ENCODE peak calls at places on chromosomes 16 and 17, in five cellular contexts. C is stimulated activated CD4-positive, alpha-beta T cell treated with anti-CD3 and anti-CD28 coated beads, Interleukin-2, amount 100 ng/mL, for 24 hours; P is lower leg skin; O is AG08395; V is lung microvascular endothelial cell. Z is an unnamed sample.

GRCh38 chr16:66434619-66435430 is 7.7 kb downstream of the BEAN1 start:
- DNase-seq in V (peak), P (no peak), C (no peak), O (no peak), Z (no peak)

GRCh38 chr17:73820686-73821448 is 176.6 kb upstream of the SDK2 start:
- DNase-seq in C (no peak), V (no peak), P (no peak), O (peak), Z (peak)

GRCh38 chr17:31197991-31198390 is 99.0 kb downstream of the OMG start:
- DNase-seq in C (no peak), P (no peak), V (no peak), O (no peak), Z (no peak)

GRCh38 chr16:88665148-88665547 is 2.3 kb upstream of the MVD start:
- DNase-seq in V (peak), P (no peak), C (no peak), O (no peak), Z (no peak)

GRCh38 chr16:10368984-10369551 is 16.8 kb upstream of the ATF7IP2 start:
- DNase-seq in P (no peak), V (peak), C (no peak), O (no peak), Z (no peak)

GRCh38 chr17:29190039-29190438 is 9.8 kb upstream of the MYO18A start:
- DNase-seq in O (no peak), P (no peak), C (no peak), V (no peak), Z (peak)

GRCh38 chr17:11871773-11872172 is 125.5 kb downstream of the ZNF18 start:
- DNase-seq in C (no peak), P (no peak), V (no peak), O (no peak), Z (no peak)

GRCh38 chr17:14337596-14338079 is 36.8 kb downstream of the HS3ST3B1 start:
- DNase-seq in O (no peak), P (no peak), V (no peak), C (peak), Z (no peak)

GRCh38 chr17:36934144-36934758 is 3.0 kb upstream of the LHX1 start:
- DNase-seq in P (no peak), C (no peak), O (no peak), V (no peak), Z (no peak)

GRCh38 chr16:24668481-24669001 is 60.9 kb upstream of the TNRC6A start:
- DNase-seq in P (peak), O (peak), C (peak), V (peak), Z (no peak)

GRCh38 chr16:61791465-61791864 is 244.8 kb downstream of the CDH8 start:
- DNase-seq in C (no peak), V (no peak), O (peak), P (no peak), Z (no peak)

GRCh38 chr16:57639172-57639571 is 10.7 kb downstream of the ADGRG1 start:
- DNase-seq in C (no peak), V (peak), O (peak), P (no peak), Z (peak)

GRCh38 chr17:8556074-8556473 is 74.5 kb downstream of the MYH10 start:
- DNase-seq in V (no peak), O (no peak), P (no peak), C (no peak), Z (no peak)

GRCh38 chr17:79137791-79138190 is 63.2 kb downstream of the ENGASE start:
- DNase-seq in C (no peak), V (no peak), O (no peak), P (no peak), Z (peak)

GRCh38 chr16:29745126-29745852 is 501 bp downstream of the C16orf54 start:
- DNase-seq in P (no peak), C (peak), V (no peak), O (no peak), Z (no peak)

GRCh38 chr17:72502940-72503341 is 382.1 kb downstream of the SOX9 start:
- DNase-seq in C (no peak), V (no peak), P (no peak), O (peak), Z (no peak)

GRCh38 chr17:38336838-38337237 is 6.9 kb downstream of the GPR179 start:
- DNase-seq in P (no peak), O (no peak), C (no peak), V (no peak), Z (no peak)

GRCh38 chr17:74677558-74678466 is 34.9 kb downstream of the CD300LF start:
- DNase-seq in P (no peak), O (peak), C (no peak), V (no peak), Z (peak)

GRCh38 chr17:38879878-38880727 is 10.2 kb downstream of the LASP1 start:
- DNase-seq in P (no peak), C (no peak), V (peak), O (peak), Z (peak)

GRCh38 chr17:57463103-57463885 is 207.0 kb downstream of the MSI2 start:
- DNase-seq in P (no peak), O (peak), V (no peak), C (peak), Z (no peak)

GRCh38 chr16:55624696-55625095 is 31.1 kb upstream of the SLC6A2 start:
- DNase-seq in C (no peak), O (no peak), P (no peak), V (no peak), Z (no peak)

GRCh38 chr17:70086468-70086867 is 11.4 kb downstream of the KCNJ16 start:
- DNase-seq in P (no peak), O (no peak), C (no peak), V (no peak), Z (no peak)

GRCh38 chr17:79923974-79924638 is 84.9 kb upstream of the CBX4 start:
- DNase-seq in V (peak), O (no peak), P (no peak), C (peak), Z (no peak)

GRCh38 chr17:81854974-81855774 is 5.2 kb downstream of the P4HB start:
- DNase-seq in V (no peak), O (no peak), C (no peak), P (no peak), Z (no peak)